ENCODE peak calls at places on chromosome 6, in four cellular contexts. S, O, W and X are unnamed samples.

GRCh38 chr6:142331075-142331551 is 29.3 kb downstream of the ADGRG6 start:
- DNase-seq in S (no peak), O (peak), W (no peak), X (no peak)

GRCh38 chr6:144602523-144603180 is 317.5 kb downstream of the UTRN start:
- DNase-seq in S (no peak), O (no peak), W (no peak), X (no peak)

GRCh38 chr6:36904851-36905393 is 19.2 kb downstream of the C6orf89 start:
- DNase-seq in S (no peak), O (no peak), W (no peak), X (no peak)

GRCh38 chr6:127515234-127515793 is 3.8 kb downstream of the MTCL3 start:
- DNase-seq in S (no peak), O (no peak), W (no peak), X (peak)

GRCh38 chr6:57221936-57222683 is at the start of gene RAB23:
- DNase-seq in S (peak), O (peak), W (peak), X (peak)

GRCh38 chr6:39273394-39273793 is 40.8 kb downstream of the KCNK17 start:
- DNase-seq in S (no peak), O (no peak), W (no peak), X (no peak)

GRCh38 chr6:52545844-52546119 is 31.1 kb downstream of the TRAM2 start:
- DNase-seq in S (no peak), O (no peak), W (no peak), X (no peak)

GRCh38 chr6:136703331-136703846 is 88.9 kb downstream of the MAP3K5 start:
- DNase-seq in S (no peak), O (no peak), W (no peak), X (no peak)

GRCh38 chr6:134819858-134820495 is 129.9 kb downstream of the ALDH8A1 start:
- DNase-seq in S (no peak), O (no peak), W (no peak), X (no peak)

GRCh38 chr6:36127462-36128016 is 2.8 kb upstream of the MAPK13 start:
- DNase-seq in S (peak), O (peak), W (no peak), X (no peak)

GRCh38 chr6:71480577-71480976 is 192.0 kb downstream of the OGFRL1 start:
- DNase-seq in S (no peak), O (no peak), W (no peak), X (no peak)

GRCh38 chr6:40194771-40195170 is 260.5 kb upstream of the MOCS1 start:
- DNase-seq in S (no peak), O (no peak), W (no peak), X (no peak)

GRCh38 chr6:9025223-9025622 is 589.9 kb upstream of the SLC35B3 start:
- DNase-seq in S (no peak), O (no peak), W (no peak), X (no peak)

GRCh38 chr6:36126121-36126520 is 4.2 kb upstream of the MAPK13 start:
- DNase-seq in S (no peak), O (no peak), W (no peak), X (no peak)

GRCh38 chr6:56891754-56892153 is 63.2 kb upstream of the BEND6 start:
- DNase-seq in S (no peak), O (no peak), W (no peak), X (no peak)

GRCh38 chr6:29521006-29521680 is 33.4 kb upstream of the MAS1L start:
- DNase-seq in S (no peak), O (no peak), W (no peak), X (no peak)

GRCh38 chr6:90485615-90486277 is 101.1 kb downstream of the MAP3K7 start:
- DNase-seq in S (no peak), O (no peak), W (no peak), X (no peak)

GRCh38 chr6:48859562-48859961 is 603.5 kb downstream of the MMUT start:
- DNase-seq in S (no peak), O (no peak), W (no peak), X (no peak)

GRCh38 chr6:127992144-127992543 is 91.3 kb upstream of the THEMIS start:
- DNase-seq in S (no peak), O (no peak), W (no peak), X (no peak)

GRCh38 chr6:151493495-151494234 is at the start of gene CCDC170:
- DNase-seq in S (peak), O (peak), W (no peak), X (peak)
- TF ChIP-seq PBX3 in S (no peak), O (no peak), W (no peak), X (no peak)

GRCh38 chr6:168370310-168370991 is 50.9 kb upstream of the DACT2 start:
- DNase-seq in S (peak), O (peak), W (no peak), X (peak)
- TF ChIP-seq PBX3 in S (no peak), O (no peak), W (no peak), X (no peak)

GRCh38 chr6:113489946-113490345 is 367.2 kb upstream of the MARCKS start:
- DNase-seq in S (no peak), O (no peak), W (no peak), X (no peak)
- TF ChIP-seq PBX3 in S (no peak), O (no peak), W (no peak), X (no peak)

GRCh38 chr6:83053678-83054077 is 12.0 kb downstream of the UBE3D start:
- DNase-seq in S (no peak), O (no peak), W (no peak), X (peak)

GRCh38 chr6:83057705-83058321 is 7.8 kb downstream of the UBE3D start:
- DNase-seq in S (peak), O (peak), W (no peak), X (peak)

GRCh38 chr6:83051386-83052172 is 14.1 kb downstream of the UBE3D start:
- DNase-seq in S (no peak), O (no peak), W (no peak), X (no peak)

DNA sequence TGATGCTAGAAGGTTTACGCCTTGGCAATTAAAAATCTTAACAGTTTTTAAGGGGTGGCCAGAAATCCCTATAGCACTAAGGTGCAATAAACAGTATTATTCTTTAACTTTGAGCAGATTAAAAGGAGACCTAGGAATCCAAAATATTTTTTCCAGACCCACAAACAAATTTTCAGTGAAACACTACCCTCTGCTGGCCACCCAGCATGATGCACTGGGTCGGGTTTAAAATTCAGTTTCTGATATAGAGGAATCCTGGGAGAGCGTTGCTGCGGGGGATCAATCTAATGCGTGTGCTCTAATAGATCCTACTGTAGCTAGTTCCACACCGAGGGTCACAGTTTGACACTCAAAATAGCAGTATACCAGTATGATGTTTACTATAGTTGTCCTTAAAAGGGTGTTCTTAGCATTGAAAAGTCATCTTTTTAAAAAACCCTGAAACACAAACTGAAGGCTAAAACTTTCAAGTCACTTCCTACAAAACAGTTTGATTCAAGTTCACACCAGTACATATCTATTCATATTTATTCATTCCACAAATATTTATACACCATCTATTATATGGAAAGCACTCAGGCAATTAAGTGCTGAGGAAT is 10.2 kb downstream of the UBE3D start:
- DNase-seq in S (peak), O (peak), W (no peak), X (peak)
- TF ChIP-seq PBX3 in S (no peak), O (no peak), W (no peak), X (no peak)